ENCODE peak calls at places on chromosomes 16 and 17, in eight cellular contexts. B is left ventricle myocardium inferior; F is CD8-positive, alpha-beta T cell; I is body of pancreas; N is heart right ventricle; J is PC-9; A is keratinocyte; P is prostate gland. T is an unnamed sample. For H3K4me1, the result is how much of the 10 kb centered on the place peaks cover.

GRCh38 chr17:4364622-4365041 is 1.8 kb downstream of the UBE2G1 start:
- DNase-seq in F (no peak), A (no peak), N (no peak), I (peak), P (peak), J (no peak), B (no peak), T (no peak)

GRCh38 chr17:39605492-39606433 is 2.0 kb downstream of the NEUROD2 start:
- DNase-seq in N (no peak), P (no peak), A (no peak), J (no peak), F (no peak), I (no peak), B (no peak), T (no peak)

GRCh38 chr16:67040906-67041305 is 12.0 kb downstream of the CBFB start:
- DNase-seq in F (no peak), I (no peak), A (no peak), B (no peak), P (no peak), J (no peak), N (no peak), T (no peak)

GRCh38 chr17:46159686-46160085 is 33.5 kb downstream of the KANSL1 start:
- DNase-seq in N (no peak), A (no peak), F (no peak), J (no peak), I (no peak), P (no peak), B (no peak), T (no peak)

GRCh38 chr17:57921342-57921741 is 33.9 kb downstream of the CUEDC1 start:
- DNase-seq in A (no peak), N (no peak), B (peak), I (no peak), J (no peak), P (no peak), F (no peak), T (no peak)

GRCh38 chr17:7774037-7774659 is 56.6 kb downstream of the DNAH2 start:
- DNase-seq in B (no peak), F (no peak), A (no peak), P (no peak), N (no peak), I (no peak), J (peak), T (no peak)

GRCh38 chr17:29103341-29103740 is 60.4 kb downstream of the PIPOX start:
- DNase-seq in J (no peak), N (no peak), A (no peak), B (no peak), P (no peak), F (no peak), I (no peak), T (no peak)

GRCh38 chr16:54936979-54937672 is 6.5 kb downstream of the IRX5 start:
- DNase-seq in N (peak), B (no peak), A (no peak), I (peak), F (no peak), P (peak), J (no peak), T (peak)

GRCh38 chr16:23293016-23293415 is 9.1 kb upstream of the SCNN1B start:
- DNase-seq in I (no peak), J (no peak), B (no peak), A (no peak), P (no peak), N (no peak), F (no peak), T (no peak)

GRCh38 chr17:79022507-79022991 is 1.4 kb upstream of the C1QTNF1 start:
- DNase-seq in P (no peak), J (no peak), I (no peak), B (peak), F (no peak), N (peak), A (no peak), T (peak)

GRCh38 chr17:66540131-66540781 is 237.8 kb downstream of the PRKCA start:
- DNase-seq in I (peak), P (no peak), J (no peak), N (peak), A (no peak), F (no peak), B (peak), T (no peak)

GRCh38 chr16:53156516-53156915 is 101.7 kb downstream of the CHD9 start:
- DNase-seq in J (no peak), P (no peak), N (no peak), F (no peak), A (no peak), B (no peak), I (no peak), T (no peak)

GRCh38 chr17:31499771-31500554 is 108.5 kb downstream of the RAB11FIP4 start:
- DNase-seq in F (no peak), P (no peak), B (peak), J (peak), I (peak), N (peak), A (no peak), T (peak)

GRCh38 chr17:59783221-59784016 is 76.0 kb downstream of the VMP1 start:
- DNase-seq in P (no peak), I (no peak), A (no peak), B (no peak), J (peak), F (no peak), N (no peak), T (no peak)

GRCh38 chr17:64216385-64217248 is 46.4 kb downstream of the TEX2 start:
- DNase-seq in A (no peak), F (no peak), J (no peak), P (no peak), I (peak), N (peak), B (peak), T (no peak)

GRCh38 chr16:85891776-85892166 is 7.2 kb upstream of the IRF8 start:
- DNase-seq in A (no peak), P (no peak), N (no peak), F (no peak), J (no peak), I (no peak), B (no peak), T (no peak)

GRCh38 chr17:5049314-5049819 is 14.1 kb upstream of the SLC52A1 start:
- DNase-seq in J (no peak), I (no peak), F (peak), N (no peak), P (no peak), B (no peak), A (no peak), T (no peak)

GRCh38 chr17:10063730-10064221 is 134.6 kb downstream of the GAS7 start:
- DNase-seq in N (no peak), B (no peak), A (no peak), P (no peak), F (no peak), I (no peak), J (no peak), T (no peak)

GRCh38 chr17:6303664-6304063 is 131.3 kb downstream of the AIPL1 start:
- DNase-seq in I (no peak), A (no peak), N (peak), B (peak), F (no peak), P (no peak), J (no peak), T (no peak)

GRCh38 chr16:30110661-30111060 is 2.7 kb downstream of the GDPD3 start:
- DNase-seq in I (no peak), N (no peak), A (no peak), P (no peak), F (no peak), J (peak), B (no peak), T (no peak)

GRCh38 chr17:28887871-28888471 is 9.6 kb downstream of the FLOT2 start:
- DNase-seq in B (no peak), J (no peak), A (no peak), N (no peak), P (no peak), I (no peak), F (no peak), T (no peak)

GRCh38 chr17:3982541-3983017 is 18.3 kb upstream of the ATP2A3 start:
- DNase-seq in J (no peak), P (no peak), B (no peak), N (no peak), A (no peak), F (no peak), I (no peak), T (peak)

GRCh38 chr17:7404737-7405412 is 978 bp upstream of the TMEM256 start:
- DNase-seq in B (peak), N (peak), P (no peak), I (peak), F (no peak), J (no peak), A (no peak), T (peak)

GRCh38 chr17:17254026-17254425 is 17.1 kb upstream of the FLCN start:
- DNase-seq in J (no peak), I (no peak), F (no peak), P (no peak), B (no peak), N (no peak), A (no peak), T (no peak)

GRCh38 chr17:80855968-80856862 is 135.4 kb upstream of the CHMP6 start:
- DNase-seq in J (peak), B (no peak), A (peak), P (no peak), I (no peak), F (peak), N (no peak), T (no peak)

DNA sequence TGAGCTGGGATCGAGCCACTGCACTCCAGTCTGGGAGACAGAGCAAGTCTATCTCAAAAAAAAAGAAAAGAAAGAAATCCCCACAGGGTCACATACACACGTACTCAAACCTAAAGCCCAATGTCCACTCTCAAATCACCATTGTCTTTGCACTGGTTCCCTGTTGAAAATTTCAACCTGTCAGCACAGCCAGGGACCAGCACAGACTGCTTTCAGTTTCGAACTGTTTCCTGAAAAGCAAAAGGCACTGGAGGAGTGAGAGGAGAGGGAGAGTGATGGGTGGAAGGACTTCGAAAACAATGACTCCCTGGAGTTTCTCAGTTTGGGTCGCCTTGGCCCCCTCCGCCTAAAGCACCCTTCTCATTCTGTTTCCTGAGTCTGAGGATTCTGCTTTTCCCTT is 9.0 kb upstream of the CD300C start:
- DNase-seq in A (no peak), B (no peak), N (no peak), I (no peak), J (no peak), F (no peak), P (no peak), T (no peak)
- H3K27ac ChIP-seq in A (no peak), B (no peak), N (no peak), I (no peak), J (no peak), F (no peak), P (no peak), T (no peak)

GRCh38 chr16:64131423-64131822 is 990.4 kb downstream of the CDH11 start:
- DNase-seq in I (no peak), A (no peak), N (no peak), J (no peak), P (no peak), B (no peak), F (no peak), T (no peak)

GRCh38 chr16:64132190-64132589 is 989.7 kb downstream of the CDH11 start:
- DNase-seq in P (no peak), A (no peak), N (no peak), B (no peak), F (no peak), I (no peak), J (no peak), T (no peak)

GRCh38 chr16:64133396-64133795 is 988.5 kb downstream of the CDH11 start:
- DNase-seq in J (no peak), P (no peak), I (no peak), F (no peak), N (no peak), A (no peak), B (no peak), T (no peak)

GRCh38 chr16:64130140-64130539 is 991.7 kb downstream of the CDH11 start:
- DNase-seq in P (no peak), A (no peak), N (no peak), J (no peak), B (no peak), F (no peak), I (no peak), T (no peak)

DNA sequence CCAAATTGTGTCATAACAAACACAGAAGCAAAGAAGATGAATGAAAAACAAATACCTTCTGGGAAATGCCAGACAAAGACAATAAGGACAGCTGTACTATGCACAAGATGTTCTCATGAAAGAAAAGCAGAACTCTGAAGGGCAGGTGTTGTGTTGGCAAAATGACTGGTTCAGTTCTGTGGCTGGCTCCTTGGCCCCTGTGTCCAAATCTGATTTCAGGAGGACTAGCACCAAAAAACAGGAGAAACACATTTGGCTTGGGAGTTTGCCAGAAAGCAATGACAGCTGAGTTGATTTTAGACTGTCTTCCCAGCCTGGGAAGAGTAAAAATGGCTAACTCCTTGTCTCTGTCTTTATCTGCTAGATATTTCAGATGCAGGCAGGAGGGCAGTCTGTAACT is 989.2 kb downstream of the CDH11 start:
- DNase-seq in P (no peak), A (no peak), B (no peak), N (no peak), F (no peak), I (no peak), J (no peak), T (no peak)
- TF ChIP-seq CTCF in P (no peak), A (no peak), B (no peak), N (no peak), F (no peak), I (no peak), J (no peak), T (no peak)

GRCh38 chr16:645852-646678 is 3.1 kb upstream of the WDR90 start:
- DNase-seq in J (peak), F (no peak), B (peak), N (no peak), P (no peak), I (peak), A (no peak), T (peak)
- H3K4me1 ChIP-seq in J (half or more), F (under half), B (half or more), N (half or more), P (under half), I (half or more), A (under half), T (under half)

GRCh38 chr17:11805952-11806351 is 191.3 kb downstream of the ZNF18 start:
- DNase-seq in F (no peak), B (no peak), P (no peak), A (no peak), J (no peak), I (no peak), N (no peak), T (no peak)

GRCh38 chr17:11803226-11803625 is 194.0 kb downstream of the ZNF18 start:
- DNase-seq in N (no peak), P (no peak), I (no peak), B (no peak), A (no peak), F (no peak), J (no peak), T (no peak)

GRCh38 chr17:11803635-11804034 is 193.6 kb downstream of the ZNF18 start:
- DNase-seq in N (no peak), I (no peak), P (no peak), F (no peak), J (no peak), A (no peak), B (no peak), T (no peak)

GRCh38 chr17:11813278-11813677 is 184.0 kb downstream of the ZNF18 start:
- DNase-seq in J (no peak), N (no peak), F (no peak), P (no peak), B (no peak), I (no peak), A (no peak), T (no peak)

DNA sequence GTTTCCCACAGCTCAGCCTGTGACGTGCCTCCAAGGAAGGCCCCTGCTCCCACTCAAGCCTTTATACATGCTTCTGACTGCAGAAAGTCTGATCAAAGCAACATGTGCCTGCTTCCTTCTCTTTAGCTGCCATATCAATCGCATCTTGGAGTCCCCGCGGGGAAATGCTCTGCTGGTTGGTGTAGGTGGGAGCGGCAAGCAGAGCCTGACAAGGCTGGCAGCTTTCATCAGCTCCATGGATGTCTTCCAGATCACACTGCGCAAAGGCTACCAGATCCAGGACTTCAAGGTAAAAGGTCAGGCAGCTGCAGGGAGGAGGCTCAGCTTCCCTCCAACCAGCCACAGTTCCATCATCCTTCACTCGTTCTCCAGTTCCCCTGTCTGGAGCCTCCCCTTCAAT is 189.7 kb downstream of the ZNF18 start:
- DNase-seq in N (no peak), J (no peak), I (no peak), A (no peak), P (no peak), B (no peak), F (no peak), T (no peak)
- H3K27ac ChIP-seq in N (no peak), J (no peak), I (no peak), A (no peak), P (no peak), B (no peak), F (no peak), T (no peak)

DNA sequence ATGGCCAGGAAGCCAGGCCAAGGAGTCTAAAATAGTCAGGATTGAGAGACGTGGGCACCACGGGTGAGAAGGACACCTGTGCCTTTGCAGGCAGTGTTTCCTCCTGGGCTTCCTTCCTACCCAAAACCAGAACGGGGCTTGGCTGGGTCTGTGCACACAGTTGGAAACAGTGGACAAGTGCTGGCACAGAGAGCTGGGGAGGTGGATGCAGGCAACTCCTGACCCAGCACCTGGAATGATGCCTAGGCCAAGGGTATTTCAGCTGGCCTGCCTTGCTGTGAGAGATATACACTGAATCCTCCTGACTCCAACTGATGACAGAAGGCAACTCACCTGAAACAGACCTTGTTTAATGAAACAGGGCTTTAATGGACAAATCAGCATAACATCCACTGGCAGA is 186.2 kb downstream of the SLC39A11 start:
- DNase-seq in N (no peak), P (no peak), A (no peak), I (no peak), F (no peak), J (no peak), B (no peak), T (no peak)
- TF ChIP-seq CTCF in N (no peak), P (no peak), A (no peak), I (no peak), F (no peak), J (no peak), B (no peak), T (no peak)

DNA sequence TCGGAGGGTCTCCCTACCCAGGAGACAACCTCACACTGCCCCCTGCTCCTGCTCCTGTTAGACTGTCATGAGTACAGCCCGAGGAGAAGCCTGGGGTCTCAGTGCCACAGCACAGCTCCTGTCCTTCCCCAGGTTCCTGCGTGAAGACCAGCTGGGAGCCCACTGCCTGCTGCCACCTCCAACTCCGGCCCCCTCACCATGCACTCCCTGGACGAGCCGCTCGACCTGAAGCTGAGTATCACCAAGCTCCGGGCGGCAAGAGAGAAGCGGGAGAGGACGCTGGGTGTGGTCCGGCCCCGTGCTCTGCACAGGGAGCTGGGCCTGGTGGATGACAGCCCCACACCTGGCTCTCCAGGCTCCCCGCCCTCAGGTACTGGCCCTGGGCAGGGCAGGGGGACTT is 16.2 kb downstream of the GLIS2 start:
- DNase-seq in I (no peak), A (no peak), P (no peak), F (no peak), N (no peak), J (no peak), B (no peak), T (peak)
- H3K4me1 ChIP-seq in I (under half), A (under half), P (under half), F (under half), N (under half), J (under half), B (under half), T (under half)

DNA sequence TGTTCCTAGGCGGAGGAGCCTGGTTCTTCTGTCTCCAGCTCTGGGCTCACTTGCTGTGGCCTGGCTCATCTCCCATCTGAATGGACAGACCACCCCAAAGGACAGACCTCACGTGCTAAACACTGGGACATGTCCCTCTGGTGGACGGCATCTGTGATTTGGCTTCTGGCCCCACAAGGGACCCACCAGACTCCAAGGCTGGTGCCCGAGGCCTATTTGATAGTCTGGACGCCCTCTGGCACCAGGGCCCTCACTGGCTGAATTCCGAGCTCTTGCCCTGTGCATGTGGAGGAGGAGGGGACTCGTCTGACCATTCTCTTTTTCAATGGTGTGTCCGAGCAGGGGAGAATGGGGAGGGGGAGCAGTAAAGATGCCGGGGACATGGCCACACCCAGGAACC is 62.8 kb upstream of the LGALS9 start:
- DNase-seq in J (no peak), A (no peak), P (no peak), I (no peak), B (no peak), F (no peak), N (no peak), T (no peak)
- H3K27ac ChIP-seq in J (no peak), A (no peak), P (no peak), I (peak), B (peak), F (no peak), N (peak), T (no peak)

T was measured in upper lobe of right lung.